ENCODE peak calls at places on chromosomes 11 and 22, in eight cellular contexts. J, V, L, X, E, I, G and Q are unnamed samples.

GRCh38 chr11:106132582-106133354 is 55.3 kb downstream of the AASDHPPT start:
- DNase-seq in J (no peak), V (no peak), L (no peak), X (no peak), E (no peak), I (no peak), G (no peak), Q (no peak)

GRCh38 chr11:62025429-62026105 is 58.1 kb upstream of the FTH1 start:
- DNase-seq in J (peak), V (peak), L (peak), X (peak), E (peak), I (no peak), G (peak), Q (peak)

GRCh38 chr11:67626970-67627369 is 2.8 kb downstream of the NUDT8 start:
- DNase-seq in J (no peak), V (no peak), L (no peak), X (no peak), E (no peak), I (no peak), G (no peak), Q (no peak)

GRCh38 chr22:28440517-28441366 is 238.9 kb downstream of the TTC28 start:
- DNase-seq in J (no peak), V (peak), L (no peak), X (peak), E (no peak), I (no peak), G (no peak), Q (peak)

GRCh38 chr11:62337682-62338181 is 484 bp downstream of the ASRGL1 start:
- DNase-seq in J (no peak), V (peak), L (no peak), X (no peak), E (peak), I (peak), G (peak), Q (peak)

GRCh38 chr11:130448416-130449068 is at the start of gene ADAMTS15:
- DNase-seq in J (no peak), V (peak), L (peak), X (peak), E (peak), I (no peak), G (peak), Q (peak)

GRCh38 chr11:45665933-45666647 is 668 bp upstream of the CHST1 start:
- DNase-seq in J (no peak), V (no peak), L (no peak), X (no peak), E (no peak), I (no peak), G (no peak), Q (peak)

GRCh38 chr11:96015911-96016565 is 92.1 kb upstream of the MTMR2 start:
- DNase-seq in J (no peak), V (no peak), L (no peak), X (no peak), E (no peak), I (no peak), G (no peak), Q (no peak)

GRCh38 chr11:119671561-119672015 is 57.4 kb downstream of the NECTIN1 start:
- DNase-seq in J (no peak), V (peak), L (peak), X (peak), E (no peak), I (no peak), G (no peak), Q (peak)

GRCh38 chr11:76233936-76234703 is 27.8 kb upstream of the WNT11 start:
- DNase-seq in J (no peak), V (peak), L (peak), X (peak), E (peak), I (no peak), G (peak), Q (peak)

DNA sequence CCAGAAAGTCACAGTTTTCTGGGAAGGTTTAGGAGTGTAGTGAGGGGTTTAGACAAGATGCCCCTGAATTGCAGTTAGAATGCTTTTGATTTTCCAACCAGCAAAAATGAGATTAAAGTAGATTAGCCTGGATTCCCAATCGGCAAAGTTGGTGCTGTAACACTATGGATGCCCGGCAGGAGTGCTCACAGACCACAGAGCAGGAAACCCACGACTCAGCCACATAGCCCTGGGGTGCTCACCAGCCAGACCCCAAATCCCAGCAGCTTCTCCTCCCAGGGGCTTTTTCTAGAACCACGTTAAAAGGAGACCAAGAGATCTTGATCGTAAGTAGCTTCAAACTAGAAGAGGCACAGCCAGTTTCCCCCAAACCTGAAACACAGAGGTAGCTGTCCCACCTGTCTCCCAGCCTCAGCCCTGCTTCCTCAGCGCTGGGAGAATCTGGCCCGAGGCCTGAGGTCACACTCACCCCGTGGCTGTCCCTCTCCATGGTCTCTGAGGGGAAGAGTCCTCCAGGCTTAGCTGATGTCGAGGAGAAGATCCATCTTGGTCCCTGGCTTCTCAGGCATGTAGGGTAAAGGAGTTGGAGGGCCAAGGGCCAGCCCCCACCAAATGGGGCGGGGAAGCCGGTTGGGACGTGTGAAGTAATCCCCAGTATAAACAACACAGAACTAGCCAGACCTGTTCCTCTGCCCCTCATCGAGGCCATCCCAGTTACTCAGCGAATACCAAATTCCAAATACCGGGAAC is at the start of gene TMPRSS13:
- DNase-seq in J (no peak), V (no peak), L (no peak), X (no peak), E (no peak), I (peak), G (peak), Q (no peak)
- TF ChIP-seq CTCF in J (no peak), V (no peak), L (no peak), X (no peak), E (no peak), I (no peak), G (no peak), Q (no peak)

GRCh38 chr11:19116971-19117759 is at the start of gene ZDHHC13:
- DNase-seq in J (peak), V (peak), L (peak), X (peak), E (peak), I (peak), G (peak), Q (peak)
- TF ChIP-seq CTCF in J (peak), V (peak), L (peak), X (peak), E (peak), I (peak), G (peak), Q (peak)

GRCh38 chr11:36073411-36074203 is 129.7 kb downstream of the LDLRAD3 start:
- DNase-seq in J (peak), V (peak), L (peak), X (peak), E (peak), I (no peak), G (no peak), Q (peak)
- TF ChIP-seq CTCF in J (no peak), V (no peak), L (no peak), X (no peak), E (no peak), I (no peak), G (no peak), Q (no peak)

GRCh38 chr11:128643661-128644060 is 50.2 kb upstream of the FLI1 start:
- DNase-seq in J (no peak), V (no peak), L (no peak), X (no peak), E (no peak), I (no peak), G (no peak), Q (no peak)
- TF ChIP-seq CTCF in J (no peak), V (no peak), L (no peak), X (no peak), E (no peak), I (no peak), G (no peak), Q (no peak)

GRCh38 chr11:85826096-85826855 is 15.3 kb upstream of the SYTL2 start:
- DNase-seq in J (no peak), V (peak), L (peak), X (peak), E (peak), I (no peak), G (peak), Q (peak)
- TF ChIP-seq CTCF in J (peak), V (peak), L (peak), X (peak), E (peak), I (peak), G (no peak), Q (no peak)

GRCh38 chr11:117806906-117807305 is 9.9 kb upstream of the DSCAML1 start:
- DNase-seq in J (no peak), V (no peak), L (no peak), X (no peak), E (no peak), I (peak), G (no peak), Q (no peak)

GRCh38 chr11:117808768-117809167 is 11.8 kb upstream of the DSCAML1 start:
- DNase-seq in J (no peak), V (no peak), L (no peak), X (no peak), E (no peak), I (peak), G (no peak), Q (no peak)

GRCh38 chr11:117805048-117805447 is 8.0 kb upstream of the DSCAML1 start:
- DNase-seq in J (no peak), V (no peak), L (no peak), X (no peak), E (no peak), I (peak), G (no peak), Q (no peak)

GRCh38 chr11:117807482-117808272 is 10.7 kb upstream of the DSCAML1 start:
- DNase-seq in J (no peak), V (peak), L (peak), X (peak), E (peak), I (peak), G (peak), Q (peak)

GRCh38 chr11:117809236-117810055 is 12.4 kb upstream of the DSCAML1 start:
- DNase-seq in J (no peak), V (peak), L (peak), X (peak), E (peak), I (peak), G (peak), Q (no peak)
- TF ChIP-seq CTCF in J (peak), V (peak), L (peak), X (peak), E (peak), I (peak), G (peak), Q (peak)

GRCh38 chr11:111975076-111975806 is 38.1 kb downstream of the DIXDC1 start:
- DNase-seq in J (no peak), V (no peak), L (peak), X (no peak), E (peak), I (no peak), G (no peak), Q (peak)
- TF ChIP-seq CTCF in J (no peak), V (peak), L (no peak), X (peak), E (no peak), I (peak), G (no peak), Q (peak)

DNA sequence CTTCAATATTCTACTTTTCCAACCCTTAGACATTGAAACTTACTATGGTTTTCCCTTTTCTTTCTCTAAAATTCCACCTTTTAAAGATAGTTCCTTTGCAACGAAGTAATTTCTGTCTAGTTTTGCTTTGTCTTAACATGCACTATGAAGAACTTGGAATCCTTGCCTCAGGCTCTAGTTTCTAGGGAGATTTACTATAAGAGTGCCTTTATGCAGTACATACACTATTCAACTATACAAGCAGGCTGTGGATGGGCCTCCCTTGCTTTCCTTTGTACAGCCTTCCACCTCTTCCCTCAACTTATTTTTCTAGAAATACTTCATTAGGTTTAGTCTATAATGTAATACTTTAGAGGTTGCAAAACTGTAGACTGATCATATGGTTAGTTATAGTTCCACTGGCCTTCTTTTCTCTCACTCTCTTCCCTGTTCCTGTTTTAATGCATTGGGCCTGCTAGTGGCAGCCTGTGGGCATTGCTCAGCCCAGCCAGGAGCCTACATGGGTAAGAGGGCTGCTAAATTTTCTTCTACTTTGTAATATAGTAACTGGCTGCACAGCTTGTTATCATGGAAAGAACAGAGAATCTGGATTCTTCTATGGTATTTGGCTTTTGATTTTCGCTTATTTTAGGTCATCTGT is 100.2 kb downstream of the C11orf87 start:
- DNase-seq in J (no peak), V (no peak), L (no peak), X (no peak), E (no peak), I (no peak), G (no peak), Q (no peak)
- TF ChIP-seq CTCF in J (no peak), V (no peak), L (no peak), X (no peak), E (no peak), I (no peak), G (no peak), Q (no peak)